ENCODE peak calls at places on chromosomes 16 and 17, in eight cellular contexts. Y is heart right ventricle; N is CD8-positive, alpha-beta memory T cell; L is endodermal cell; R is right atrium auricular region; J is psoas muscle; C is CD8-positive, alpha-beta T cell; T is testis. Q is an unnamed sample.

GRCh38 chr17:80872011-80872929 is 119.4 kb upstream of the CHMP6 start:
- DNase-seq in N (no peak), C (no peak), T (no peak), Y (peak; percentile 48), J (peak; percentile 17), L (peak; percentile 51), R (no peak), Q (no peak)

GRCh38 chr17:73369126-73369525 is 57.3 kb upstream of the CDC42EP4 start:
- DNase-seq in J (no peak), C (no peak), R (no peak), N (no peak), T (peak; percentile 42), Y (peak; percentile 47), L (no peak), Q (no peak)

GRCh38 chr17:73566905-73567782 is 77.1 kb downstream of the SDK2 start:
- DNase-seq in C (no peak), T (no peak), R (no peak), N (no peak), Y (no peak), J (no peak), L (peak; percentile 87), Q (no peak)

GRCh38 chr17:38589462-38590114 is 16.2 kb downstream of the SRCIN1 start:
- DNase-seq in J (no peak), T (no peak), C (no peak), Y (no peak), L (peak; percentile 67), R (no peak), N (no peak), Q (no peak)

GRCh38 chr17:48240122-48240521 is 132.6 kb downstream of the SNX11 start:
- DNase-seq in J (no peak), T (no peak), Y (no peak), R (no peak), C (no peak), N (no peak), L (no peak), Q (no peak)

GRCh38 chr16:64469906-64470702 is 651.8 kb downstream of the CDH11 start:
- DNase-seq in T (peak; percentile 33), C (no peak), J (peak; percentile 59), R (no peak), L (no peak), N (no peak), Y (peak; percentile 17), Q (no peak)

GRCh38 chr16:11395949-11396240 is 50.6 kb downstream of the RMI2 start:
- DNase-seq in R (no peak), Y (no peak), J (no peak), N (no peak), C (no peak), T (no peak), L (no peak), Q (no peak)

GRCh38 chr16:87431926-87432325 is 39.8 kb downstream of the MAP1LC3B start:
- DNase-seq in L (no peak), N (no peak), Y (no peak), R (no peak), T (no peak), C (no peak), J (no peak), Q (no peak)

GRCh38 chr16:64991011-64991410 is 130.9 kb downstream of the CDH11 start:
- DNase-seq in J (no peak), L (no peak), T (no peak), N (no peak), Y (no peak), C (no peak), R (no peak), Q (no peak)

GRCh38 chr17:27318633-27319032 is 24.7 kb downstream of the WSB1 start:
- DNase-seq in R (no peak), Y (no peak), T (no peak), L (no peak), J (no peak), C (no peak), N (no peak), Q (no peak)

GRCh38 chr17:73163043-73163442 is 1.8 kb upstream of the SSTR2 start:
- DNase-seq in C (no peak), N (no peak), Y (no peak), L (no peak), J (no peak), T (no peak), R (no peak), Q (no peak)

GRCh38 chr17:57898487-57899311 is 48.9 kb upstream of the MRPS23 start:
- DNase-seq in T (peak; percentile 36), L (peak; percentile 96), J (peak; percentile 84), R (peak; percentile 80), N (no peak), Y (peak; percentile 78), C (no peak), Q (peak; percentile 95)

GRCh38 chr17:49633762-49634486 is 44.0 kb downstream of the SPOP start:
- DNase-seq in J (no peak), T (no peak), Y (no peak), R (no peak), C (no peak), L (no peak), N (no peak), Q (no peak)

GRCh38 chr17:77891602-77892001 is 66.9 kb upstream of the TNRC6C start:
- DNase-seq in T (no peak), L (no peak), R (no peak), Y (no peak), N (no peak), C (no peak), J (peak; percentile 20), Q (no peak)

GRCh38 chr16:89185062-89185751 is 13.7 kb downstream of the CDH15 start:
- DNase-seq in C (no peak), Y (peak; percentile 8), L (peak; percentile 56), T (no peak), R (no peak), N (no peak), J (peak; percentile 53), Q (no peak)

GRCh38 chr16:3690470-3690918 is 26.8 kb downstream of the TRAP1 start:
- DNase-seq in R (peak; percentile 97), N (peak; percentile 76), Y (peak; percentile 91), T (peak; percentile 94), J (peak; percentile 96), C (peak; percentile 78), L (peak; percentile 97), Q (peak; percentile 94)
- H3K27ac ChIP-seq in R (peak overlapping the region; percentile 47), N (no peak overlapping the region), Y (peak overlapping the region; percentile 61), T (peak overlapping the region; percentile 48), J (peak overlapping the region; percentile 52), C (no peak overlapping the region), L (no peak overlapping the region), Q (no peak overlapping the region)

GRCh38 chr17:7550359-7550758 is 1.5 kb downstream of the TNFSF12 start:
- DNase-seq in R (no peak), J (no peak), T (no peak), N (no peak), C (no peak), L (no peak), Y (no peak), Q (no peak)

GRCh38 chr17:7555320-7555948 is 3.1 kb upstream of the TNFSF13 start:
- DNase-seq in T (no peak), Y (no peak), J (no peak), R (no peak), L (peak; percentile 65), C (no peak), N (no peak), Q (no peak)

GRCh38 chr17:7551396-7551795 is 2.5 kb downstream of the TNFSF12 start:
- DNase-seq in J (no peak), Y (no peak), L (no peak), C (no peak), T (no peak), R (no peak), N (no peak), Q (no peak)

GRCh38 chr17:7553356-7553755 is 4.5 kb downstream of the TNFSF12 start:
- DNase-seq in L (no peak), R (no peak), T (no peak), Y (no peak), C (no peak), N (no peak), J (no peak), Q (no peak)

GRCh38 chr17:7552621-7553051 is 3.8 kb downstream of the TNFSF12 start:
- DNase-seq in J (no peak), C (no peak), Y (no peak), R (no peak), T (no peak), L (no peak), N (no peak), Q (no peak)
- H3K4me3 ChIP-seq in J (no peak overlapping the region), C (no peak overlapping the region), Y (no peak overlapping the region), R (no peak overlapping the region), T (no peak overlapping the region), L (no peak overlapping the region), N (no peak overlapping the region), Q (no peak overlapping the region)

DNA sequence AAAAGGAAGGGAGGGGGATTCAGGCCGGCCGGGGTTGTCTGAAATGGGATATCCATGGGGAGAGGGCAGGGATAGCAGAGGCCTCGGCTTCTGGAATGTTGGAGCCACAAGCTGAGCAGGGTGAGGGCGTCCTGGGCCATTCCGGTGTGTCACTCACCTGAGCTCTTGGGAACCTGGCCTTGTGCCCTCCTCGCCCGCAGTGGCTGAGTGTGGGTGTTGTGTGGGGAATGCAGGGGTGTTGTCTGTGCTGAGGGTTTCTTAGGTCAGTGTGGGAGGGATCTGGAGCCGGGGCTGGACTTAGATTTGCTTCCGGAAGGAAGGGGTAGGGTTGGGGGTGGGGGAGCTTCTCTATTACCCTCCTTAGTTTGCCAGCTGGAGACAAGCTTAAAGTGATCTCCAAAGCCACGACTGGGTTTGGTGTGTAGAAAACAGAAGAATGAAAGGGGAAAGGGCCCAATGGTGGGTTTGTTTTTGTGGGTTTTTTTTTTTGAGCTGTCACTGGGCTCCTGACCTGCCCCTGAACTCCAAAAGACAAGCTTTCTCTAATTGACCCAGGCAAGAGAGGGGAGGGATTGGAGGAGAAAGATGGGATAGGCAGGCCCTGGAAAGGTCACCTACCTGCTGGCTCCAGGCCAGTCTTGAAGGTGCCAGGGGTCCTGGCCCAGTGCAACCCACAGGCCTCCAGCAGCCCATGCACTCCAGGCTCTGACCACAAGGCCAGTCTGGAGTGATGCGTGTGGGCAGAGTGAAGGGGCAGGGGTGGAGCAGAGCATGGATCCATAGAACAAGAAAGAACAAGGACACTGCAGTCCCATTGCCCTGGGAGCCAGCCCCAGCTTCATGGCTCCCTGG is at the start of gene SULT1A2:
- DNase-seq in Y (no peak), C (no peak), R (no peak), N (no peak), T (no peak), L (peak; percentile 64), J (no peak), Q (no peak)
- H3K27ac ChIP-seq in Y (no peak within 1 kb of the TSS), C (no peak within 1 kb of the TSS), R (peak within 1 kb of the TSS; percentile 26), N (peak within 1 kb of the TSS; percentile 54), T (no peak within 1 kb of the TSS), L (no peak within 1 kb of the TSS), J (no peak within 1 kb of the TSS), Q (no peak within 1 kb of the TSS)

GRCh38 chr17:17060930-17061329 is 18.7 kb downstream of the MPRIP start:
- DNase-seq in Y (no peak), T (no peak), N (no peak), L (peak; percentile 35), C (no peak), R (no peak), J (no peak), Q (no peak)
- H3K4me3 ChIP-seq in Y (no peak overlapping the region), T (no peak overlapping the region), N (no peak overlapping the region), L (no peak overlapping the region), C (no peak overlapping the region), R (no peak overlapping the region), J (no peak overlapping the region), Q (no peak overlapping the region)